ENCODE peak calls at places on chromosomes 2 and 18, in ten cellular contexts. K is brain microvascular endothelial cell; E is CD4-positive, alpha-beta memory T cell; P is tibial nerve; U is substantia nigra; R is A549; V is psoas muscle; F is RWPE1; L is colonic mucosa; G is GM23338. X is an unnamed sample.

GRCh38 chr2:240561325-240561971 is 1.3 kb downstream of the DUSP28 start:
- DNase-seq in K (peak; percentile 51), E (peak; percentile 33), P (no peak), U (no peak), R (no peak), V (no peak), F (no peak), L (peak; percentile 38), G (no peak), X (no peak)

GRCh38 chr2:163756588-163756987 is 20.8 kb upstream of the FIGN start:
- DNase-seq in K (no peak), E (no peak), P (no peak), U (no peak), R (no peak), V (no peak), F (no peak), L (no peak), G (no peak), X (no peak)

GRCh38 chr2:232126301-232127085 is 165.0 kb downstream of the DIS3L2 start:
- DNase-seq in K (no peak), E (no peak), P (no peak), U (no peak), R (no peak), V (no peak), F (no peak), L (no peak), G (no peak), X (no peak)

GRCh38 chr2:241575624-241576292 is 17.2 kb downstream of the BOK start:
- DNase-seq in K (no peak), E (no peak), P (no peak), U (no peak), R (no peak), V (no peak), F (no peak), L (no peak), G (no peak), X (no peak)

GRCh38 chr2:234863043-234863934 is 88.5 kb upstream of the SH3BP4 start:
- DNase-seq in K (peak; percentile 66), E (no peak), P (peak; percentile 30), U (peak; percentile 35), R (peak; percentile 65), V (peak; percentile 46), F (peak; percentile 95), L (peak; percentile 25), G (peak; percentile 9), X (peak; percentile 78)

GRCh38 chr2:219362524-219363164 is 25.1 kb downstream of the DNPEP start:
- DNase-seq in K (peak; percentile 90), E (no peak), P (no peak), U (no peak), R (no peak), V (peak; percentile 78), F (peak; percentile 30), L (peak; percentile 57), G (no peak), X (peak; percentile 30)

GRCh38 chr18:8238507-8238906 is 370.7 kb upstream of the RAB12 start:
- DNase-seq in K (no peak), E (no peak), P (no peak), U (no peak), R (no peak), V (no peak), F (no peak), L (no peak), G (no peak), X (no peak)

GRCh38 chr2:54708584-54709340 is 14.7 kb upstream of the EML6 start:
- DNase-seq in K (no peak), E (peak; percentile 7), P (no peak), U (peak; percentile 11), R (no peak), V (peak; percentile 23), F (no peak), L (peak; percentile 68), G (peak; percentile 81), X (peak; percentile 59)

GRCh38 chr2:9307505-9307904 is 100.9 kb downstream of the ASAP2 start:
- DNase-seq in K (no peak), E (no peak), P (no peak), U (no peak), R (no peak), V (no peak), F (no peak), L (no peak), G (no peak), X (no peak)

GRCh38 chr2:45882707-45883106 is 231.2 kb downstream of the PRKCE start:
- DNase-seq in K (no peak), E (no peak), P (no peak), U (no peak), R (no peak), V (no peak), F (no peak), L (peak; percentile 31), G (no peak), X (no peak)

GRCh38 chr2:6590442-6590841 is 275.3 kb downstream of the CMPK2 start:
- DNase-seq in K (no peak), E (no peak), P (no peak), U (no peak), R (no peak), V (no peak), F (peak; percentile 5), L (no peak), G (no peak), X (no peak)

GRCh38 chr2:159153063-159153462 is 133.4 kb downstream of the WDSUB1 start:
- DNase-seq in K (no peak), E (no peak), P (no peak), U (no peak), R (no peak), V (no peak), F (no peak), L (no peak), G (no peak), X (no peak)

GRCh38 chr2:216350214-216350789 is 22.0 kb downstream of the MARCHF4 start:
- DNase-seq in K (peak; percentile 86), E (peak; percentile 38), P (no peak), U (no peak), R (no peak), V (no peak), F (peak; percentile 65), L (no peak), G (no peak), X (no peak)

GRCh38 chr2:168912466-168913170 is 11.5 kb downstream of the G6PC2 start:
- DNase-seq in K (no peak), E (no peak), P (no peak), U (peak; percentile 0), R (no peak), V (peak; percentile 70), F (no peak), L (no peak), G (peak; percentile 72), X (peak; percentile 37)

GRCh38 chr2:12718662-12719399 is 2.1 kb downstream of the TRIB2 start:
- DNase-seq in K (no peak), E (no peak), P (no peak), U (no peak), R (no peak), V (no peak), F (no peak), L (no peak), G (peak; percentile 75), X (no peak)

DNA sequence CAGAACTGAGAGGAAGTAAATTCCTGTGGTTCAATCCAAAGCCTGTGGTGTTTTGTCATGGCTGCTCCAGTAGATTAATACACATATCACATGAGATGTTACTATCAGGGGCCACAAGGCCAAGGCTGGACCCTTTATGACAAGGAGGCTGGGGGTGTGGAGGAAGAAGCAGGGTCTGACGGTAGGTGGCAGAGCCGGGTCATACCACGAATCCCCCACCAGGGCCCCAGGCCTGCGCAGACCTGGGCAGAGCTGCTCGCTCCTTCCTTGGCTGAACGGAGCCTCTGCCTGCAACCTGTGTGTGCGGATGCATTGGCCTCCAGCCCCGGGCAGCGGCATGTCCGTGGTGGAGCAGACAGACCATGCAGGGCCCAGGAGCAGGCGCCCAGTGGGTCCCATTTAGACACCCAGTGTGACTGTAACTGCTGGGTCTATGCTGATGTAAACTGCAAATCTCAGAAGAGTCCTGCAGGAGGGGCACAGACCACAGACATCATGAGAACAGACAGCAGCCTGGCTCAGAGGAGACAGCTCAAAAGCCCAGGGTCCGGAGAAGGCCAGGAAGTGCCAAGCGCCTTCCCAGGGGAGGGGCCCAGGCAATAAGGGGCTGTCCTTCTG is 155.2 kb downstream of the PXDN start:
- DNase-seq in K (peak; percentile 56), E (no peak), P (no peak), U (no peak), R (no peak), V (no peak), F (no peak), L (no peak), G (peak; percentile 40), X (no peak)
- H3K27ac ChIP-seq in K (no peak overlapping the region), E (no peak overlapping the region), P (no peak overlapping the region), U (no peak overlapping the region), R (no peak overlapping the region), V (no peak overlapping the region), F (no peak overlapping the region), L (no peak overlapping the region), G (no peak overlapping the region), X (no peak overlapping the region)

GRCh38 chr18:59029663-59030421 is 109.8 kb upstream of the SEC11C start:
- DNase-seq in K (no peak), E (no peak), P (no peak), U (peak; percentile 63), R (no peak), V (no peak), F (no peak), L (no peak), G (no peak), X (no peak)
- H3K27ac ChIP-seq in K (no peak overlapping the region), E (no peak overlapping the region), P (peak overlapping the region; percentile 32), U (peak overlapping the region; percentile 88), R (no peak overlapping the region), V (peak overlapping the region; percentile 84), F (no peak overlapping the region), L (no peak overlapping the region), G (no peak overlapping the region), X (no peak overlapping the region)

DNA sequence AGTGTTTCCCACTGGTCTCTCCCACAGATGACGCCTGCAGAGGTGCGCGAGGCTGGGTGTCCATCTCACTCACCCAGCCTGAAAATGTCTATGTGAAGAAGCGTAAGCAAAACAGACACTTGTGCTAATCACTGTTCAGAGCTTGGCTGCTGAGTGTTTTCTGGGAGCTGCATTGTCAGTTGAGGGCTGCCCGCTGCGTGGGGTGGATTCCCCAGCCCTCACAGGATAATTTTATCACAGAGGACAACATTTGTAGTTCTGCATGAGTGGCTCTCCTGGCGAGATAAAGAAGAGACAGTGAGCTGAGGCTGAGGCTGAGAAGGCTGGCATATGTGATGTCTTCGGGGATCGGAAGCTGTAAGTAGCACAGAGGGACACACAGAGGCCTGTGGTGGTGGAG is 16.2 kb upstream of the CAPN13 start:
- DNase-seq in K (no peak), E (no peak), P (no peak), U (no peak), R (no peak), V (no peak), F (no peak), L (no peak), G (no peak), X (no peak)
- H3K27ac ChIP-seq in K (no peak overlapping the region), E (no peak overlapping the region), P (no peak overlapping the region), U (peak overlapping the region; percentile 61), R (no peak overlapping the region), V (no peak overlapping the region), F (no peak overlapping the region), L (no peak overlapping the region), G (no peak overlapping the region), X (no peak overlapping the region)

DNA sequence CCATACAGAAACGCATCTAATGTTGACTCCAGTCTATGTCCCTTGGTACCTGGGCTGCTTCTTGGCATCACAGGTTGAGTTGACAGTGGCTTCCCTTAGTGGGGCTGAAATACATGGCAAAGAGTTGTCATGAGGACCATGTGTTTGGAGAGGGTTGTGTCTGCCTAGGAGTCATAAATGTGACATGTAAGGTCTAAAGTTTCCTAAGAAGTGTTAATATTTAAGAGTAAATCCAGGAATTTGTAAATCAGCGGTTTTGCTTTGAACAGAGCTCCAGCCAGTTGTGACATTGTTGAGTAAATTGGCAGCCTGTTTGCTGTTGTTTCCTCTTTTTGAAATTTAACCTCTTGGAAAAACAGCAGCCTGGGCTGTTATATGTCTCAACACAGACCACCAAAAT is 68.5 kb upstream of the RND3 start:
- DNase-seq in K (no peak), E (no peak), P (no peak), U (no peak), R (no peak), V (no peak), F (no peak), L (no peak), G (no peak), X (no peak)
- H3K27ac ChIP-seq in K (no peak overlapping the region), E (no peak overlapping the region), P (no peak overlapping the region), U (no peak overlapping the region), R (peak overlapping the region; percentile 38), V (no peak overlapping the region), F (no peak overlapping the region), L (no peak overlapping the region), G (no peak overlapping the region), X (no peak overlapping the region)

X was measured in body of pancreas.